ENCODE peak calls at places on chromosomes 11 and 22, in five cellular contexts. P, O, U, B and F are unnamed samples.
A peak's percentile ranks its signal among the peaks of the same experiment; 100 is the strongest.

GRCh38 chr11:68840661-68841653 is 759 bp downstream of the CPT1A start:
- DNase-seq in P (peak; percentile 76), O (no peak), U (peak; percentile 57), B (no peak), F (peak; percentile 77)

GRCh38 chr11:82831364-82831763 is 68.9 kb downstream of the PRCP start:
- DNase-seq in P (no peak), O (no peak), U (no peak), B (no peak), F (no peak)

GRCh38 chr11:17371614-17372013 is 16.8 kb downstream of the KCNJ11 start:
- DNase-seq in P (no peak), O (no peak), U (no peak), B (peak; percentile 31), F (no peak)

GRCh38 chr11:76659672-76660532 is 10.6 kb downstream of the LRRC32 start:
- DNase-seq in P (no peak), O (no peak), U (no peak), B (no peak), F (peak; percentile 63)

GRCh38 chr11:16216831-16217230 is 139.5 kb downstream of the SOX6 start:
- DNase-seq in P (no peak), O (no peak), U (no peak), B (no peak), F (no peak)

GRCh38 chr11:2509481-2510001 is 64.7 kb downstream of the KCNQ1 start:
- DNase-seq in P (no peak), O (no peak), U (peak; percentile 63), B (no peak), F (peak; percentile 18)

GRCh38 chr11:83835423-83835822 is 549.3 kb upstream of the CCDC90B start:
- DNase-seq in P (no peak), O (no peak), U (no peak), B (no peak), F (no peak)

GRCh38 chr22:27153386-27153785 is 496.0 kb downstream of the MIAT start:
- DNase-seq in P (no peak), O (no peak), U (no peak), B (no peak), F (no peak)

GRCh38 chr22:50305658-50306566 is 1.5 kb downstream of the PLXNB2 start:
- DNase-seq in P (peak; percentile 75), O (no peak), U (peak; percentile 87), B (no peak), F (peak; percentile 86)

GRCh38 chr22:44444341-44445306 is 53.4 kb downstream of the RTL6 start:
- DNase-seq in P (no peak), O (no peak), U (peak; percentile 12), B (no peak), F (peak; percentile 13)

GRCh38 chr11:100903284-100903683 is 216.2 kb downstream of the ARHGAP42 start:
- DNase-seq in P (no peak), O (no peak), U (no peak), B (no peak), F (no peak)

GRCh38 chr11:120172054-120172881 is 34.4 kb upstream of the TRIM29 start:
- DNase-seq in P (peak; percentile 66), O (no peak), U (peak; percentile 68), B (peak; percentile 33), F (peak; percentile 71)

GRCh38 chr11:776459-777287 is 614 bp downstream of the GATD1 start:
- DNase-seq in P (no peak), O (no peak), U (peak; percentile 32), B (no peak), F (no peak)

GRCh38 chr11:128271401-128271800 is 316.0 kb downstream of the ETS1 start:
- DNase-seq in P (no peak), O (no peak), U (no peak), B (no peak), F (no peak)

GRCh38 chr11:35013514-35014191 is 97.2 kb downstream of the PDHX start:
- DNase-seq in P (no peak), O (no peak), U (no peak), B (no peak), F (no peak)

GRCh38 chr22:37009490-37009889 is 9.8 kb downstream of the TST start:
- DNase-seq in P (no peak), O (no peak), U (no peak), B (no peak), F (no peak)

GRCh38 chr11:87173185-87174039 is 135.7 kb downstream of the TMEM135 start:
- DNase-seq in P (no peak), O (no peak), U (no peak), B (no peak), F (no peak)

GRCh38 chr11:123700774-123701173 is 40.7 kb downstream of the ZNF202 start:
- DNase-seq in P (no peak), O (no peak), U (no peak), B (no peak), F (no peak)

GRCh38 chr22:29733362-29734322 is 13.8 kb downstream of the CABP7 start:
- DNase-seq in P (no peak), O (no peak), U (no peak), B (no peak), F (no peak)

GRCh38 chr11:122398167-122398566 is 257.4 kb upstream of the UBASH3B start:
- DNase-seq in P (no peak), O (no peak), U (no peak), B (no peak), F (no peak)

GRCh38 chr11:88179141-88179540 is 3.9 kb upstream of the RAB38 start:
- DNase-seq in P (no peak), O (no peak), U (no peak), B (no peak), F (no peak)

GRCh38 chr11:85759915-85760314 is 51.0 kb downstream of the SYTL2 start:
- DNase-seq in P (no peak), O (no peak), U (no peak), B (no peak), F (no peak)

GRCh38 chr11:9150501-9150900 is 59.1 kb upstream of the SCUBE2 start:
- DNase-seq in P (no peak), O (no peak), U (no peak), B (no peak), F (no peak)

GRCh38 chr11:101567086-101567485 is 16.7 kb downstream of the TRPC6 start:
- DNase-seq in P (no peak), O (no peak), U (no peak), B (no peak), F (no peak)

GRCh38 chr22:29408925-29409324 is 20.6 kb upstream of the AP1B1 start:
- DNase-seq in P (no peak), O (no peak), U (no peak), B (no peak), F (no peak)

GRCh38 chr11:2096001-2096918 is 42.9 kb downstream of the IGF2 start:
- DNase-seq in P (no peak), O (no peak), U (no peak), B (no peak), F (no peak)

GRCh38 chr11:14300661-14301304 is 58.2 kb downstream of the RRAS2 start:
- DNase-seq in P (peak; percentile 28), O (no peak), U (peak; percentile 35), B (no peak), F (peak; percentile 66)

GRCh38 chr22:25827415-25827814 is 85.4 kb downstream of the MYO18B start:
- DNase-seq in P (no peak), O (no peak), U (no peak), B (no peak), F (no peak)

GRCh38 chr22:47177334-47177815 is 414.9 kb downstream of the TBC1D22A start:
- DNase-seq in P (peak; percentile 5), O (no peak), U (peak; percentile 10), B (no peak), F (no peak)